ENCODE peak calls at places on chromosomes 4 and X, in eight cellular contexts. I, D, Q, F, X, S, P and L are unnamed samples.

GRCh38 chr4:85677286-85677685 is 202.3 kb downstream of the ARHGAP24 start:
- DNase-seq in P (no peak), I (no peak), S (no peak), Q (no peak), D (no peak), X (no peak), F (no peak), L (no peak)

GRCh38 chr4:157978680-157979361 is 194.0 kb downstream of the GASK1B start:
- DNase-seq in Q (no peak), P (peak), F (peak), X (no peak), S (peak), I (no peak), D (no peak), L (no peak)

GRCh38 chrX:70592091-70592490 is 147.5 kb downstream of the DLG3 start:
- DNase-seq in D (no peak), F (no peak), I (no peak), Q (no peak), P (peak), S (peak), X (no peak), L (no peak)

GRCh38 chr4:139873111-139873866 is 207.7 kb downstream of the MGST2 start:
- DNase-seq in Q (no peak), P (no peak), S (peak), F (no peak), X (no peak), I (no peak), D (no peak), L (no peak)

GRCh38 chrX:6225307-6226052 is 3.2 kb downstream of the NLGN4X start:
- DNase-seq in I (no peak), X (no peak), F (peak), D (no peak), Q (no peak), S (no peak), P (no peak), L (no peak)

GRCh38 chr4:125314676-125315570 is at the start of gene FAT4:
- DNase-seq in I (peak), Q (no peak), S (peak), P (peak), D (peak), X (peak), F (peak), L (peak)

GRCh38 chrX:153882086-153882498 is 3.9 kb downstream of the L1CAM start:
- DNase-seq in F (no peak), I (no peak), Q (no peak), P (no peak), D (no peak), X (no peak), S (peak), L (no peak)

GRCh38 chr4:38590017-38590416 is 74.0 kb upstream of the KLF3 start:
- DNase-seq in I (no peak), F (no peak), S (no peak), D (no peak), X (no peak), P (no peak), Q (no peak), L (no peak)

GRCh38 chr4:111991797-111992196 is 153.5 kb upstream of the FAM241A start:
- DNase-seq in D (no peak), X (no peak), Q (no peak), P (peak), F (no peak), I (no peak), S (peak), L (no peak)

GRCh38 chr4:138911903-138912713 is 103.5 kb upstream of the NOCT start:
- DNase-seq in S (no peak), P (no peak), Q (no peak), X (no peak), D (no peak), I (no peak), F (no peak), L (no peak)